ENCODE peak calls at places on chromosome 2, in five cellular contexts. T is stimulated activated CD4-positive, alpha-beta T cell treated with anti-CD3 and anti-CD28 coated beads, Interleukin-4, amount 100 ng/mL, for 1 hour; M is GM03348; X is choroid plexus epithelial cell; O is glutamatergic neuron. C is an unnamed sample.

GRCh38 chr2:219460424-219460926 is 25.8 kb downstream of the SPEG start:
- DNase-seq in T (no peak), M (peak), X (peak), O (peak), C (no peak)

GRCh38 chr2:62991605-62992004 is 59.0 kb upstream of the OTX1 start:
- DNase-seq in T (no peak), M (no peak), X (no peak), O (no peak), C (no peak)

GRCh38 chr2:72915907-72916742 is 1.2 kb upstream of the EMX1 start:
- DNase-seq in T (peak), M (no peak), X (no peak), O (peak), C (peak)

GRCh38 chr2:170235860-170236638 is 58.1 kb downstream of the MYO3B start:
- DNase-seq in T (no peak), M (peak), X (peak), O (peak), C (peak)

GRCh38 chr2:72143441-72144356 is 4.0 kb downstream of the CYP26B1 start:
- DNase-seq in T (no peak), M (no peak), X (no peak), O (no peak), C (no peak)

GRCh38 chr2:199100326-199101110 is 357.2 kb downstream of the SATB2 start:
- DNase-seq in T (no peak), M (peak), X (peak), O (no peak), C (no peak)

GRCh38 chr2:61770746-61771145 is 83.1 kb downstream of the FAM161A start:
- DNase-seq in T (no peak), M (peak), X (no peak), O (no peak), C (no peak)

GRCh38 chr2:229815342-229815741 is 101.0 kb upstream of the DNER start:
- DNase-seq in T (no peak), M (no peak), X (peak), O (no peak), C (no peak)

GRCh38 chr2:208189782-208190181 is at the start of gene C2orf80:
- DNase-seq in T (no peak), M (no peak), X (no peak), O (peak), C (no peak)

GRCh38 chr2:50491541-50492114 is 540.3 kb downstream of the NRXN1 start:
- DNase-seq in T (no peak), M (peak), X (peak), O (peak), C (peak)

GRCh38 chr2:8571792-8572499 is 109.9 kb upstream of the ID2 start:
- DNase-seq in T (no peak), M (no peak), X (no peak), O (no peak), C (no peak)

GRCh38 chr2:113756088-113757058 is at the start of gene SLC35F5:
- DNase-seq in T (peak), M (peak), X (peak), O (peak), C (peak)

GRCh38 chr2:25043241-25043867 is 1.5 kb downstream of the EFR3B start:
- DNase-seq in T (peak), M (peak), X (peak), O (no peak), C (peak)

GRCh38 chr2:190162851-190163250 is 100.3 kb upstream of the MSTN start:
- DNase-seq in T (no peak), M (no peak), X (no peak), O (no peak), C (no peak)

GRCh38 chr2:188293601-188294482 is 2.2 kb downstream of the GULP1 start:
- DNase-seq in T (no peak), M (peak), X (peak), O (peak), C (no peak)

GRCh38 chr2:199230091-199230490 is 227.6 kb downstream of the SATB2 start:
- DNase-seq in T (no peak), M (no peak), X (no peak), O (no peak), C (no peak)

GRCh38 chr2:111209045-111209514 is 88.4 kb downstream of the BCL2L11 start:
- DNase-seq in T (no peak), M (peak), X (peak), O (no peak), C (peak)

GRCh38 chr2:187143537-187143936 is 294.6 kb upstream of the ZSWIM2 start:
- DNase-seq in T (no peak), M (no peak), X (no peak), O (no peak), C (no peak)

GRCh38 chr2:55108456-55108855 is 58.2 kb upstream of the RTN4 start:
- DNase-seq in T (no peak), M (no peak), X (no peak), O (no peak), C (no peak)

GRCh38 chr2:46014911-46015654 is 282.1 kb upstream of the EPAS1 start:
- DNase-seq in T (no peak), M (no peak), X (peak), O (no peak), C (no peak)

GRCh38 chr2:70767699-70768584 is at the start of gene ADD2:
- DNase-seq in T (peak), M (peak), X (no peak), O (peak), C (peak)

GRCh38 chr2:56583796-56584313 is 400.1 kb downstream of the CCDC85A start:
- DNase-seq in T (no peak), M (no peak), X (no peak), O (no peak), C (no peak)

GRCh38 chr2:226151157-226151556 is 648.5 kb downstream of the IRS1 start:
- DNase-seq in T (no peak), M (no peak), X (peak), O (no peak), C (no peak)

GRCh38 chr2:109166811-109167210 is 37.8 kb downstream of the SH3RF3 start:
- DNase-seq in T (no peak), M (peak), X (peak), O (no peak), C (no peak)

GRCh38 chr2:16962459-16962858 is 296.8 kb upstream of the CYRIA start:
- DNase-seq in T (no peak), M (no peak), X (no peak), O (no peak), C (no peak)

GRCh38 chr2:30722936-30723725 is 84.1 kb downstream of the CAPN13 start:
- DNase-seq in T (no peak), M (no peak), X (no peak), O (no peak), C (no peak)

GRCh38 chr2:179954026-179954425 is 53.1 kb downstream of the CWC22 start:
- DNase-seq in T (no peak), M (no peak), X (no peak), O (no peak), C (no peak)

GRCh38 chr2:43832457-43832856 is 6.2 kb downstream of the ABCG5 start:
- DNase-seq in T (no peak), M (no peak), X (peak), O (no peak), C (no peak)

GRCh38 chr2:235270951-235271350 is 222.9 kb upstream of the AGAP1 start:
- DNase-seq in T (peak), M (peak), X (peak), O (no peak), C (peak)

GRCh38 chr2:149261672-149262071 is 68.7 kb upstream of the LYPD6 start:
- DNase-seq in T (no peak), M (no peak), X (no peak), O (no peak), C (no peak)

GRCh38 chr2:221779614-221780067 is 207.5 kb upstream of the EPHA4 start:
- DNase-seq in T (no peak), M (peak), X (peak), O (no peak), C (no peak)

GRCh38 chr2:17057109-17058017 is 391.7 kb upstream of the CYRIA start:
- DNase-seq in T (no peak), M (no peak), X (no peak), O (no peak), C (no peak)

GRCh38 chr2:28643324-28643723 is 108.3 kb upstream of the PPP1CB start:
- DNase-seq in T (no peak), M (no peak), X (no peak), O (no peak), C (no peak)

GRCh38 chr2:130241041-130241707 is 42.9 kb upstream of the TUBA3E start:
- DNase-seq in T (no peak), M (no peak), X (peak), O (no peak), C (no peak)

GRCh38 chr2:217927601-217928323 is 75.0 kb downstream of the TNS1 start:
- DNase-seq in T (no peak), M (no peak), X (no peak), O (no peak), C (no peak)

GRCh38 chr2:152200562-152201465 is 25.3 kb upstream of the STAM2 start:
- DNase-seq in T (no peak), M (peak), X (peak), O (no peak), C (peak)

GRCh38 chr2:121128741-121129659 is 156.0 kb downstream of the TFCP2L1 start:
- DNase-seq in T (no peak), M (peak), X (peak), O (peak), C (peak)

GRCh38 chr2:156512451-156512850 is 76.3 kb downstream of the GPD2 start:
- DNase-seq in T (no peak), M (no peak), X (no peak), O (no peak), C (no peak)

C was measured in activated naive CD8-positive, alpha-beta T cell treated with anti-CD3 and anti-CD28 coated beads, Interleukin-2, amount 50 U/mL, for 24 hours.